ENCODE peak calls at places on chromosomes 4 and X, in six cellular contexts. Y is right lobe of liver; H is H1; B is pancreas; S is neuronal stem cell; O is CD8-positive, alpha-beta T cell. E is an unnamed sample. For H3K9me3, the result is how much of the 10 kb centered on the place peaks cover.

GRCh38 chrX:24466025-24466424 is 939 bp downstream of the PDK3 start:
- DNase-seq in Y (no peak), H (no peak), B (no peak), S (no peak), O (no peak), E (no peak)

GRCh38 chrX:23756165-23756564 is 13.1 kb upstream of the ACOT9 start:
- DNase-seq in Y (peak), H (no peak), B (peak), S (peak), O (peak), E (peak)

GRCh38 chrX:48468247-48468671 is 1.8 kb downstream of the SLC38A5 start:
- DNase-seq in Y (no peak), H (no peak), B (peak), S (no peak), O (peak), E (no peak)

GRCh38 chr4:87304659-87305277 is 17.9 kb downstream of the HSD17B13 start:
- DNase-seq in Y (no peak), H (no peak), B (no peak), S (no peak), O (no peak), E (no peak)

GRCh38 chrX:7996414-7996813 is 69.2 kb upstream of the PNPLA4 start:
- DNase-seq in Y (no peak), H (no peak), B (no peak), S (peak), O (peak), E (no peak)

GRCh38 chr4:3875466-3875865 is 109.3 kb downstream of the ADRA2C start:
- DNase-seq in Y (no peak), H (no peak), B (no peak), S (no peak), O (no peak), E (no peak)

GRCh38 chrX:22323541-22323940 is 50.8 kb downstream of the CBLL2 start:
- DNase-seq in Y (no peak), H (no peak), B (no peak), S (no peak), O (no peak), E (no peak)

GRCh38 chr4:125316781-125317525 is 2.2 kb downstream of the FAT4 start:
- DNase-seq in Y (peak), H (no peak), B (no peak), S (peak), O (no peak), E (peak)

GRCh38 chr4:140296335-140296753 is 77.1 kb upstream of the SCOC start:
- DNase-seq in Y (no peak), H (no peak), B (no peak), S (no peak), O (no peak), E (peak)

GRCh38 chrX:39396358-39396995 is 595.2 kb downstream of the MID1IP1 start:
- DNase-seq in Y (no peak), H (no peak), B (no peak), S (no peak), O (no peak), E (no peak)

GRCh38 chrX:79081895-79082512 is 62.5 kb upstream of the GPR174 start:
- DNase-seq in Y (no peak), H (no peak), B (no peak), S (peak), O (peak), E (peak)

GRCh38 chrX:9882669-9883446 is 84.3 kb upstream of the CLDN34 start:
- DNase-seq in Y (no peak), H (no peak), B (no peak), S (no peak), O (no peak), E (peak)

GRCh38 chr4:200936-201335 is 76.6 kb downstream of the ZNF718 start:
- DNase-seq in Y (no peak), H (no peak), B (no peak), S (no peak), O (no peak), E (no peak)
- H3K9me3 ChIP-seq in Y (under half), H (under half), B (under half), S (under half), O (under half), E (half or more)

GRCh38 chr4:149512489-149512888 is 303.2 kb downstream of the IQCM start:
- DNase-seq in Y (no peak), H (no peak), B (no peak), S (no peak), O (no peak), E (no peak)
- H3K9me3 ChIP-seq in Y (under half), H (under half), B (under half), S (under half), O (under half), E (under half)

GRCh38 chr4:78737020-78737419 is 39.1 kb upstream of the BMP2K start:
- DNase-seq in Y (no peak), H (no peak), B (no peak), S (no peak), O (no peak), E (no peak)

GRCh38 chr4:78747328-78747946 is 28.7 kb upstream of the BMP2K start:
- DNase-seq in Y (no peak), H (no peak), B (no peak), S (no peak), O (no peak), E (no peak)

GRCh38 chr4:78737951-78738350 is 38.2 kb upstream of the BMP2K start:
- DNase-seq in Y (no peak), H (no peak), B (no peak), S (no peak), O (no peak), E (no peak)

GRCh38 chr4:78742300-78742699 is 33.9 kb upstream of the BMP2K start:
- DNase-seq in Y (no peak), H (no peak), B (no peak), S (no peak), O (no peak), E (no peak)
- H3K9me3 ChIP-seq in Y (under half), H (under half), B (under half), S (under half), O (under half), E (under half)

DNA sequence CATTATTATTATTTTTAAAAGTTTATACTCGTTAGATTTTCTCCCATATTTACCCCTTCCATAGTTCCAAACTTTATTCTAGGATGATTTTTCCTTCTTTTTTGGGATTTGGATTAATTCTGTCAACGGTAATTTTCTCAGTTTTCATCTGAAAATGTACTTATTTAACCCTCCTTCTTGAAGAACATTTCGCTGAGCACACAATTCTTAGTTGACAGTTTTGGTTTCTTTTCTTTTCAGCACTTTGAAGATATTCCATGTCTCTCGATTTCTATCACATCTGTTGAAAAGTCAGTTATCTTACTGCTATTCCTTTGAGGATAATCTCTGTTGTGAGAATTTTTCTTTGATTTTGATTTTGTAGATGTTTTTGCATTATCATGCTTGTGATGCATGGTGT is 85.2 kb downstream of the SCLT1 start:
- DNase-seq in Y (no peak), H (no peak), B (no peak), S (no peak), O (no peak), E (no peak)
- H3K9me3 ChIP-seq in Y (under half), H (under half), B (under half), S (under half), O (under half), E (under half)

DNA sequence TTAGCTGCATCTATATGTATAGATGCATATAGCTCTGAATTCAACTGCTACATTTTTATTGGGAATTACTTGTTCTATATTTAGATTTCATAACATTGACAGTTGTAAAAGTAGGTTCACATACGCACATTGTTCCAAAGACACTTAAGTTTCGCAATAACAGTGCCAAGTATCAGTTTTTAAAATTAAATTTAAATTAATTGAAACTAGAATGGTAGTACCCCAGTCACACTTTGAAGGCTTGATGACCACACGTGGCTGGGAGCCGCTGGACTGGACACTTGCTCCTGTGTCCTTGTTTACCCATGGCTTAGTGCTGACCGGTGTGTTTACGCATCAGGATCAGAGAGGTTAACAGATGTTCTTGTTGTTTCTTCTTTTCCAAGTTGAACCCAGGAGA is 140.7 kb upstream of the PSAPL1 start:
- DNase-seq in Y (no peak), H (no peak), B (no peak), S (no peak), O (no peak), E (no peak)
- H3K9me3 ChIP-seq in Y (under half), H (under half), B (under half), S (under half), O (under half), E (under half)

GRCh38 chrX:67892391-67892790 is 348.6 kb downstream of the AR start:
- DNase-seq in Y (no peak), H (no peak), B (no peak), S (no peak), O (no peak), E (no peak)

GRCh38 chrX:67893931-67894330 is 350.1 kb downstream of the AR start:
- DNase-seq in Y (no peak), H (no peak), B (no peak), S (no peak), O (no peak), E (no peak)
- H3K9me3 ChIP-seq in Y (under half), H (under half), B (under half), S (under half), O (under half), E (under half)

GRCh38 chr4:124067031-124067430 is 645.5 kb downstream of the ANKRD50 start:
- DNase-seq in Y (no peak), H (no peak), B (no peak), S (no peak), O (no peak), E (no peak)

GRCh38 chr4:124065941-124066340 is 646.6 kb downstream of the ANKRD50 start:
- DNase-seq in Y (no peak), H (no peak), B (no peak), S (no peak), O (no peak), E (no peak)

GRCh38 chr4:124066579-124066978 is 646.0 kb downstream of the ANKRD50 start:
- DNase-seq in Y (no peak), H (no peak), B (no peak), S (no peak), O (no peak), E (no peak)

DNA sequence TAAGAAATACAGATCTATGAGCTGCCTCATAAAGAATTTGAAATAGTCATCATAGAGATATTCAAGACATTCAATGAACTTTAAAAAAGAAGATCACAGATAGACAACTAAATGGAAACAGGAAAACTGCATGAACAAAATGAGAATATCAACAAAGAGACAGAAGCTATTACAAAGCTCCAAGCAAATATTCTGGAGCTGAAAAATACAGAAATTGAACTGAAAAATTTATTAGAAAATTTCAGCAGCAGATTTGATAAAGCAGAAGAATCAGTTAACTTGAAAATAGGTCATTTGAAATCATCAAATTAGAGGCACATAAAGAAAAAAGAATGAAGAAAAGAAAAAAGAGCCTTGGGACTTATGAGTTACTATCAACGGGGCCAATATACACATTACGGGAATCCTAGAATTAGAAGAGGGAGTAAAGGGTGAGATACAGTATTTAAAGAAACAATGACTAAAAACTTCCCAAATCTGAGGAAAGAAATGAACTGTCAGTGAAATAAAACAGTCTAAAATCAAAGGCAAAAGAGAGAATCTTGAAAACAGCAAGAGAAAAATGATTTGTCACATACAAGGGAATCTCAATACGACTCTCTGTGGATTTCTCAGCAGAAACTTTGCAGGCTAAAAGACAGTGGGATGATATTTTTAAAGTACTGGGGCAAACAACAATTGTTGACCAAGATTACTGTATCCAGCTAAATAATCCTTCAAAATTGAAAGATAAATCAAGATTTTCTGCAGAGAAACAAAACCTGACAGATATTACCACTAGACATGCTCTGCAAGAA is 641.6 kb downstream of the ANKRD50 start:
- DNase-seq in Y (no peak), H (no peak), B (no peak), S (no peak), O (no peak), E (no peak)
- H3K9me3 ChIP-seq in Y (under half), H (under half), B (under half), S (under half), O (under half), E (half or more)

DNA sequence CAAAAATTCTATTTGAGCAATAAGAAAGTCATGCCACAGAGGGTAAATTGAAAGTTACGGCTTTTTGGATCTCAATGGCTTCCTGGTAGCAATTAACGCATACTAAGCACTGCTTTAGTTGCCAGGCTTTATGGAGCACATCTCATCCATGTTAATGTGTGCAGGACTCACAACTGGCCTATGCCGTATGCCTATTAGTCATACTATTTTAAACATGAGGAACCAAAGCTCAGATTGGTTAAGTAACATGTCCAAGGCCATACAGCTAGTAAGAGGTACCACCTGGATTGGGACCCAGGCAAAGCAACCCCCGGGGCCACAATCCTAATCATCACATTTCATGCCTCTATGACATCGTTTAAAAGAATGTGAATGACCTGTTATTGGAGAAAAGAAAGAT is 17.1 kb downstream of the DAPP1 start:
- DNase-seq in Y (no peak), H (no peak), B (no peak), S (no peak), O (no peak), E (no peak)
- H3K9me3 ChIP-seq in Y (under half), H (under half), B (under half), S (under half), O (under half), E (under half)

GRCh38 chrX:57270980-57271379 is 15.5 kb upstream of the FAAH2 start:
- DNase-seq in Y (no peak), H (no peak), B (no peak), S (no peak), O (no peak), E (no peak)

GRCh38 chrX:57265126-57265525 is 21.4 kb upstream of the FAAH2 start:
- DNase-seq in Y (no peak), H (no peak), B (no peak), S (no peak), O (no peak), E (no peak)

GRCh38 chrX:57266871-57267270 is 19.6 kb upstream of the FAAH2 start:
- DNase-seq in Y (no peak), H (no peak), B (no peak), S (no peak), O (no peak), E (no peak)

GRCh38 chrX:57267308-57267707 is 19.2 kb upstream of the FAAH2 start:
- DNase-seq in Y (no peak), H (no peak), B (no peak), S (no peak), O (no peak), E (no peak)

GRCh38 chrX:57266275-57266674 is 20.2 kb upstream of the FAAH2 start:
- DNase-seq in Y (no peak), H (no peak), B (no peak), S (no peak), O (no peak), E (no peak)
- H3K9me3 ChIP-seq in Y (under half), H (under half), B (under half), S (under half), O (under half), E (under half)

E was measured in heart right ventricle.